ENCODE peak calls at places on chromosomes 2 and 18, in ten cellular contexts. R is spleen, X is lower lobe of right lung, G is PC-3, H is colonic mucosa, J is psoas muscle, K is fibroblast of lung, M is keratinocyte, F is stomach, I is HCT116. P is an unnamed sample.

GRCh38 chr2:64937341-64938230 is 51.6 kb upstream of the SLC1A4 start:
- DNase-seq in X (peak; percentile 82), I (no peak), R (peak; percentile 91), J (peak; percentile 72), F (no peak), K (no peak), M (no peak), G (no peak), H (no peak), P (no peak)

GRCh38 chr2:175837046-175837445 is 165.0 kb downstream of the LNPK start:
- DNase-seq in R (no peak), K (peak; percentile 87), M (peak; percentile 17), H (no peak), I (no peak), G (peak; percentile 12), J (no peak), X (no peak), F (no peak), P (no peak)

GRCh38 chr2:30417253-30417652 is 29.8 kb upstream of the LCLAT1 start:
- DNase-seq in R (no peak), X (no peak), G (no peak), I (no peak), M (no peak), J (peak; percentile 76), H (no peak), F (no peak), K (peak; percentile 73), P (no peak)

GRCh38 chr18:46953195-46953594 is 35.8 kb downstream of the KATNAL2 start:
- DNase-seq in H (no peak), K (peak; percentile 22), G (no peak), R (no peak), M (no peak), X (no peak), F (no peak), I (no peak), J (no peak), P (no peak)

GRCh38 chr2:138107288-138107687 is 143.0 kb downstream of the HNMT start:
- DNase-seq in M (no peak), R (no peak), G (peak; percentile 79), X (no peak), F (no peak), K (no peak), H (no peak), I (no peak), J (no peak), P (no peak)

GRCh38 chr2:204749319-204749718 is 204.0 kb downstream of the PARD3B start:
- DNase-seq in F (no peak), H (no peak), I (no peak), X (no peak), R (no peak), K (peak; percentile 80), J (no peak), M (no peak), G (peak; percentile 76), P (no peak)

GRCh38 chr2:99821572-99822369 is 320.6 kb downstream of the AFF3 start:
- DNase-seq in H (no peak), M (no peak), X (no peak), I (no peak), G (peak; percentile 72), K (peak; percentile 71), J (no peak), R (no peak), F (no peak), P (no peak)

GRCh38 chr2:204122425-204122824 is 185.9 kb downstream of the ICOS start:
- DNase-seq in I (no peak), M (no peak), J (no peak), F (no peak), R (no peak), G (no peak), K (no peak), H (no peak), X (no peak), P (no peak)

GRCh38 chr2:226300487-226300886 is 499.1 kb downstream of the IRS1 start:
- DNase-seq in G (no peak), I (no peak), M (no peak), X (no peak), H (no peak), R (no peak), K (no peak), F (no peak), J (no peak), P (no peak)

GRCh38 chr2:237184923-237185580 is 99.4 kb downstream of the COPS8 start:
- DNase-seq in H (no peak), M (no peak), G (no peak), J (no peak), K (no peak), X (no peak), I (no peak), R (no peak), F (no peak), P (no peak)

GRCh38 chr2:12556762-12557161 is 160.0 kb upstream of the TRIB2 start:
- DNase-seq in R (no peak), K (peak; percentile 71), M (no peak), I (no peak), J (no peak), G (peak; percentile 79), X (no peak), H (no peak), F (no peak), P (peak; percentile 32)

GRCh38 chr18:13268035-13268700 is 49.6 kb downstream of the LDLRAD4 start:
- DNase-seq in J (no peak), X (no peak), G (no peak), R (no peak), H (no peak), M (no peak), K (peak; percentile 11), I (no peak), F (peak; percentile 54), P (no peak)

DNA sequence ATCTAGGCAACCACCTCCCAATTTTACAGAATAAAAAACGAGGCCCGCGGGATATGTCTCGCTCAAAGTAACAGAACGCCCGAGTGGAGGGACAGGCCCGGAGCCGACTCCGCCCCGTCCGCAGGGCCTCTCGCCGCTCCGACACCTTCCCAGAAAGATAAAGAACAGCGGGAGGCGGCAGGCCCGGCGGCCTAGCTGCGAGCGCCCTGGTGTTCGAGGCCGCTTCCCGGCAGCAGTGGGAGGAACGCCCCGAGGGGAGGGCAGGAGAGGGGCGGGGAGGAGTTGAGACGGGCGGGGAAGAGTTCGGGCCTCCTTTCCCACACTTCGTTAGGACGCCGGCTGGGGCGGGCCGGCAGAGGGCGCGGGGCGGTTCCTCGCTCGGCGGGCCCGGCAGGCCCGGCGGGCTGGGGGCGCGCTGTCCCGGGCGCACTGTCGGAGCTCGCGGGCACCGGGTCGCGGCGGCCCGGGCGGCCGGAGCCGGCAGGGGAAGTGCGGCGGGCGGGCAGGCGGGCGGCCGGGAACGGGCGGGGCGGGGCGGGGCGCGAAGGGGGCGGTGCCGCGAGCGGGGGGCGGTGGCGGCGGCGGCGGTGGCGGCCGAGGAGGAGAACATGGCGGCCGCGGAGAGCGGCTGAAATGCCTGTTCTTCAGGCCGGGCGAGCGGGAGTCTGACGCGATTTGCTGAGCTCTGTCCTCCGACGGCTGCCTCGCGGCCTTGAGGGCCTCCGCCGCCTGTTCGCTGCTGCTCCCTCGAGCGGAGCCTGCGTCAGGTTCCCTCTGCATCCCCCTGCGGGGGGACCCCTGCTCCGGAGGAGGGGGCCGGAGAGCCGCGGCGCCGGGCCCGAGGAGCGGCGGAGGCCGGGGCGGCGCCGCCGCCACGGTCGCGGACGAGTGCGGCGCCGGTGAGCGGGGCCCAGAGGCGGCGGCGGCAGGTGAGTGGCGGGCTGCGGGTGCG is at the start of gene NCOA1:
- DNase-seq in M (no peak), X (peak; percentile 92), G (peak; percentile 82), R (peak; percentile 98), J (peak; percentile 95), H (peak; percentile 93), K (peak; percentile 89), I (peak; percentile 75), F (peak; percentile 89), P (peak; percentile 81)
- H3K4me1 ChIP-seq in M (peaks cover 8% of the 10 kb centered on the region), X (peaks cover 34% of the 10 kb centered on the region), G (peaks cover 29% of the 10 kb centered on the region), R (peaks cover 18% of the 10 kb centered on the region), J (peaks cover 34% of the 10 kb centered on the region), H (no peaks in the 10 kb centered on the region), K (peaks cover 6% of the 10 kb centered on the region), I (peaks cover 8% of the 10 kb centered on the region), F (peaks cover 31% of the 10 kb centered on the region), P (peaks cover 37% of the 10 kb centered on the region)

GRCh38 chr2:74525717-74526648 is at the start of gene DQX1:
- DNase-seq in K (peak; percentile 44), G (peak; percentile 56), R (peak; percentile 55), X (no peak), J (no peak), I (no peak), M (peak; percentile 89), H (peak; percentile 87), F (no peak), P (no peak)
- H3K4me3 ChIP-seq in K (no peak within 1 kb of the TSS), G (no peak within 1 kb of the TSS), R (no peak within 1 kb of the TSS), X (no peak within 1 kb of the TSS), J (no peak within 1 kb of the TSS), I (no peak within 1 kb of the TSS), M (peak within 1 kb of the TSS; percentile 11), H (peak within 1 kb of the TSS; percentile 16), F (peak within 1 kb of the TSS; percentile 4), P (no peak within 1 kb of the TSS)

GRCh38 chr2:23988371-23988770 is 21.5 kb upstream of the MFSD2B start:
- DNase-seq in H (no peak), I (no peak), K (peak; percentile 13), G (peak; percentile 62), F (no peak), X (no peak), R (no peak), M (no peak), J (no peak), P (no peak)
- TF ChIP-seq CTCF in H (no peak), I (peak; percentile 57), K (no peak), G (peak; percentile 80), F (no peak), X (peak; percentile 27), R (no peak), M (no peak), J (peak; percentile 17), P (peak; percentile 36)

DNA sequence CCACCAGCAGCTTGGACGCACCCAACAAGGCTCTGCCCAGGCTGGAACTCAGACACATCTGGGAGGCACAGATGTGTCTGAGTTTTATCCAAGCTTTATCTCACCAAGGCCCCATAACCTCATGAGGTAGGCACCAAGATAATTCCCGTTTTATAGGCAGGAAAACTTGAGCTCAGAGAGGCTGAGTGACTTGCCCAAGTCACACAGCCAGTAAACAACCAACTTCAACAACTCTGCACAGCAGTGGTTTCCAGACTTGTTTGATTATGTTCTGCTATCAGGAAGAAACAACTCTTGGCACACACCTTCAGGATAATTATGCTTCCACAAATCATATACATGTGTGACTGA is 63.1 kb downstream of the ZFP36L2 start:
- DNase-seq in K (no peak), X (no peak), H (no peak), J (no peak), M (no peak), G (no peak), I (no peak), R (no peak), F (no peak), P (no peak)
- H3K4me1 ChIP-seq in K (peaks cover 12% of the 10 kb centered on the region), X (peaks cover 34% of the 10 kb centered on the region), H (peaks cover 21% of the 10 kb centered on the region), J (peaks cover 14% of the 10 kb centered on the region), M (peaks cover 26% of the 10 kb centered on the region), G (peaks cover 29% of the 10 kb centered on the region), I (peaks cover 22% of the 10 kb centered on the region), R (peaks cover 24% of the 10 kb centered on the region), F (peaks cover 60% of the 10 kb centered on the region), P (peaks cover 60% of the 10 kb centered on the region)

GRCh38 chr2:113176696-113177355 is 3.1 kb downstream of the PSD4 start:
- DNase-seq in H (no peak), X (no peak), K (no peak), M (no peak), G (no peak), I (no peak), F (no peak), R (peak; percentile 61), J (no peak), P (no peak)
- H3K4me3 ChIP-seq in H (no peak overlapping the region), X (no peak overlapping the region), K (no peak overlapping the region), M (no peak overlapping the region), G (no peak overlapping the region), I (no peak overlapping the region), F (no peak overlapping the region), R (peak overlapping the region; percentile 80), J (no peak overlapping the region), P (peak overlapping the region; percentile 91)

P was measured in CD8-positive, alpha-beta T cell.